ENCODE peak calls at places on chromosome 19, in seven cellular contexts. One of them, this sample, is unnamed.

GRCh38 chr19:54248016-54248601 is 5.5 kb upstream of the LILRA6 start:
- DNase-seq in RWPE1: no peak
- DNase-seq in CD8-positive, alpha-beta memory T cell: no peak
- DNase-seq in HS-5: no peak
- DNase-seq in ELF-1: no peak
- DNase-seq in activated CD4-positive, alpha-beta T cell treated with anti-CD3 and anti-CD28 coated beads, Interleukin-2, amount 50 U/mL, for 4 hours: no peak
- DNase-seq in heart left ventricle: no peak
- DNase-seq in this sample: no peak

GRCh38 chr19:23817519-23817918 is 58.8 kb upstream of the ZNF681 start:
- DNase-seq in HS-5: no peak
- DNase-seq in CD8-positive, alpha-beta memory T cell: peak
- DNase-seq in ELF-1: peak
- DNase-seq in activated CD4-positive, alpha-beta T cell treated with anti-CD3 and anti-CD28 coated beads, Interleukin-2, amount 50 U/mL, for 4 hours: peak
- DNase-seq in heart left ventricle: no peak
- DNase-seq in RWPE1: no peak
- DNase-seq in this sample: peak

GRCh38 chr19:45477713-45478453 is 10.1 kb downstream of the FOSB start:
- DNase-seq in HS-5: peak
- DNase-seq in heart left ventricle: no peak
- DNase-seq in activated CD4-positive, alpha-beta T cell treated with anti-CD3 and anti-CD28 coated beads, Interleukin-2, amount 50 U/mL, for 4 hours: no peak
- DNase-seq in ELF-1: no peak
- DNase-seq in CD8-positive, alpha-beta memory T cell: peak
- DNase-seq in RWPE1: peak
- DNase-seq in this sample: no peak

GRCh38 chr19:38032951-38033350 is 125.9 kb downstream of the SIPA1L3 start:
- DNase-seq in RWPE1: no peak
- DNase-seq in heart left ventricle: no peak
- DNase-seq in CD8-positive, alpha-beta memory T cell: no peak
- DNase-seq in HS-5: no peak
- DNase-seq in activated CD4-positive, alpha-beta T cell treated with anti-CD3 and anti-CD28 coated beads, Interleukin-2, amount 50 U/mL, for 4 hours: no peak
- DNase-seq in ELF-1: no peak
- DNase-seq in this sample: no peak

GRCh38 chr19:4375620-4376228 is 24.6 kb downstream of the SH3GL1 start:
- DNase-seq in CD8-positive, alpha-beta memory T cell: no peak
- DNase-seq in ELF-1: peak
- DNase-seq in heart left ventricle: no peak
- DNase-seq in RWPE1: no peak
- DNase-seq in activated CD4-positive, alpha-beta T cell treated with anti-CD3 and anti-CD28 coated beads, Interleukin-2, amount 50 U/mL, for 4 hours: no peak
- DNase-seq in HS-5: no peak
- DNase-seq in this sample: peak

GRCh38 chr19:55486971-55487883 is 1.0 kb upstream of the SSC5D start:
- DNase-seq in activated CD4-positive, alpha-beta T cell treated with anti-CD3 and anti-CD28 coated beads, Interleukin-2, amount 50 U/mL, for 4 hours: peak
- DNase-seq in HS-5: peak
- DNase-seq in CD8-positive, alpha-beta memory T cell: no peak
- DNase-seq in ELF-1: peak
- DNase-seq in heart left ventricle: peak
- DNase-seq in RWPE1: peak
- DNase-seq in this sample: no peak

GRCh38 chr19:29858000-29858596 is 46.3 kb downstream of the CCNE1 start:
- DNase-seq in heart left ventricle: no peak
- DNase-seq in CD8-positive, alpha-beta memory T cell: no peak
- DNase-seq in RWPE1: no peak
- DNase-seq in ELF-1: peak
- DNase-seq in HS-5: no peak
- DNase-seq in activated CD4-positive, alpha-beta T cell treated with anti-CD3 and anti-CD28 coated beads, Interleukin-2, amount 50 U/mL, for 4 hours: no peak
- DNase-seq in this sample: no peak

GRCh38 chr19:41377977-41378707 is 1.8 kb downstream of the TMEM91 start:
- DNase-seq in ELF-1: peak
- DNase-seq in CD8-positive, alpha-beta memory T cell: no peak
- DNase-seq in activated CD4-positive, alpha-beta T cell treated with anti-CD3 and anti-CD28 coated beads, Interleukin-2, amount 50 U/mL, for 4 hours: no peak
- DNase-seq in HS-5: no peak
- DNase-seq in heart left ventricle: no peak
- DNase-seq in RWPE1: no peak
- DNase-seq in this sample: no peak

GRCh38 chr19:7326105-7326877 is 22.4 kb upstream of the ARHGEF18 start:
- DNase-seq in ELF-1: peak
- DNase-seq in RWPE1: no peak
- DNase-seq in heart left ventricle: no peak
- DNase-seq in CD8-positive, alpha-beta memory T cell: peak
- DNase-seq in HS-5: no peak
- DNase-seq in activated CD4-positive, alpha-beta T cell treated with anti-CD3 and anti-CD28 coated beads, Interleukin-2, amount 50 U/mL, for 4 hours: peak
- DNase-seq in this sample: no peak

GRCh38 chr19:33772858-33773180 is 23.9 kb upstream of the KCTD15 start:
- DNase-seq in HS-5: no peak
- DNase-seq in CD8-positive, alpha-beta memory T cell: no peak
- DNase-seq in RWPE1: no peak
- DNase-seq in heart left ventricle: no peak
- DNase-seq in ELF-1: no peak
- DNase-seq in activated CD4-positive, alpha-beta T cell treated with anti-CD3 and anti-CD28 coated beads, Interleukin-2, amount 50 U/mL, for 4 hours: no peak
- DNase-seq in this sample: no peak

GRCh38 chr19:28066988-28067387 is 1146.0 kb downstream of the UQCRFS1 start:
- DNase-seq in activated CD4-positive, alpha-beta T cell treated with anti-CD3 and anti-CD28 coated beads, Interleukin-2, amount 50 U/mL, for 4 hours: no peak
- DNase-seq in RWPE1: no peak
- DNase-seq in heart left ventricle: no peak
- DNase-seq in HS-5: no peak
- DNase-seq in CD8-positive, alpha-beta memory T cell: no peak
- DNase-seq in ELF-1: no peak
- DNase-seq in this sample: no peak

GRCh38 chr19:18193388-18194207 is 580 bp downstream of the MPV17L2 start:
- DNase-seq in ELF-1: peak
- DNase-seq in heart left ventricle: no peak
- DNase-seq in activated CD4-positive, alpha-beta T cell treated with anti-CD3 and anti-CD28 coated beads, Interleukin-2, amount 50 U/mL, for 4 hours: no peak
- DNase-seq in HS-5: no peak
- DNase-seq in CD8-positive, alpha-beta memory T cell: no peak
- DNase-seq in RWPE1: no peak
- DNase-seq in this sample: no peak

GRCh38 chr19:29971648-29972047 is 29.6 kb downstream of the URI1 start:
- DNase-seq in CD8-positive, alpha-beta memory T cell: no peak
- DNase-seq in HS-5: no peak
- DNase-seq in RWPE1: no peak
- DNase-seq in ELF-1: no peak
- DNase-seq in activated CD4-positive, alpha-beta T cell treated with anti-CD3 and anti-CD28 coated beads, Interleukin-2, amount 50 U/mL, for 4 hours: no peak
- DNase-seq in heart left ventricle: no peak
- DNase-seq in this sample: no peak

GRCh38 chr19:12769689-12770088 is 5.7 kb downstream of the HOOK2 start:
- DNase-seq in ELF-1: peak
- DNase-seq in RWPE1: no peak
- DNase-seq in HS-5: no peak
- DNase-seq in CD8-positive, alpha-beta memory T cell: peak
- DNase-seq in heart left ventricle: no peak
- DNase-seq in activated CD4-positive, alpha-beta T cell treated with anti-CD3 and anti-CD28 coated beads, Interleukin-2, amount 50 U/mL, for 4 hours: peak
- DNase-seq in this sample: peak

GRCh38 chr19:42032428-42032827 is 37.6 kb downstream of the GRIK5 start:
- DNase-seq in RWPE1: no peak
- DNase-seq in CD8-positive, alpha-beta memory T cell: no peak
- DNase-seq in HS-5: no peak
- DNase-seq in heart left ventricle: peak
- DNase-seq in ELF-1: no peak
- DNase-seq in activated CD4-positive, alpha-beta T cell treated with anti-CD3 and anti-CD28 coated beads, Interleukin-2, amount 50 U/mL, for 4 hours: no peak
- DNase-seq in this sample: peak

GRCh38 chr19:10603084-10603872 is 16.2 kb upstream of the AP1M2 start:
- DNase-seq in CD8-positive, alpha-beta memory T cell: peak
- DNase-seq in heart left ventricle: peak
- DNase-seq in RWPE1: no peak
- DNase-seq in activated CD4-positive, alpha-beta T cell treated with anti-CD3 and anti-CD28 coated beads, Interleukin-2, amount 50 U/mL, for 4 hours: peak
- DNase-seq in HS-5: no peak
- DNase-seq in ELF-1: peak
- DNase-seq in this sample: no peak

GRCh38 chr19:44476559-44477408 is 23.5 kb downstream of the ZNF180 start:
- DNase-seq in CD8-positive, alpha-beta memory T cell: no peak
- DNase-seq in heart left ventricle: no peak
- DNase-seq in ELF-1: peak
- DNase-seq in HS-5: peak
- DNase-seq in RWPE1: no peak
- DNase-seq in activated CD4-positive, alpha-beta T cell treated with anti-CD3 and anti-CD28 coated beads, Interleukin-2, amount 50 U/mL, for 4 hours: no peak
- DNase-seq in this sample: no peak

GRCh38 chr19:12733369-12733896 is 1.1 kb downstream of the TRIR start:
- DNase-seq in heart left ventricle: no peak
- DNase-seq in ELF-1: peak
- DNase-seq in activated CD4-positive, alpha-beta T cell treated with anti-CD3 and anti-CD28 coated beads, Interleukin-2, amount 50 U/mL, for 4 hours: peak
- DNase-seq in CD8-positive, alpha-beta memory T cell: peak
- DNase-seq in RWPE1: peak
- DNase-seq in HS-5: no peak
- DNase-seq in this sample: peak

GRCh38 chr19:3188627-3189596 is 3.2 kb downstream of the NCLN start:
- DNase-seq in RWPE1: no peak
- DNase-seq in ELF-1: no peak
- DNase-seq in heart left ventricle: no peak
- DNase-seq in activated CD4-positive, alpha-beta T cell treated with anti-CD3 and anti-CD28 coated beads, Interleukin-2, amount 50 U/mL, for 4 hours: no peak
- DNase-seq in CD8-positive, alpha-beta memory T cell: no peak
- DNase-seq in HS-5: no peak
- DNase-seq in this sample: no peak

GRCh38 chr19:35302446-35302845 is 10.5 kb downstream of the MAG start:
- DNase-seq in HS-5: no peak
- DNase-seq in ELF-1: no peak
- DNase-seq in activated CD4-positive, alpha-beta T cell treated with anti-CD3 and anti-CD28 coated beads, Interleukin-2, amount 50 U/mL, for 4 hours: no peak
- DNase-seq in heart left ventricle: peak
- DNase-seq in CD8-positive, alpha-beta memory T cell: no peak
- DNase-seq in RWPE1: no peak
- DNase-seq in this sample: no peak

GRCh38 chr19:47270408-47270807 is 4.3 kb upstream of the INAFM1 start:
- DNase-seq in RWPE1: no peak
- DNase-seq in heart left ventricle: no peak
- DNase-seq in activated CD4-positive, alpha-beta T cell treated with anti-CD3 and anti-CD28 coated beads, Interleukin-2, amount 50 U/mL, for 4 hours: no peak
- DNase-seq in ELF-1: no peak
- DNase-seq in CD8-positive, alpha-beta memory T cell: no peak
- DNase-seq in HS-5: no peak
- DNase-seq in this sample: no peak

GRCh38 chr19:49119411-49120324 is at the start of gene PPFIA3:
- DNase-seq in CD8-positive, alpha-beta memory T cell: peak
- DNase-seq in HS-5: no peak
- DNase-seq in ELF-1: peak
- DNase-seq in activated CD4-positive, alpha-beta T cell treated with anti-CD3 and anti-CD28 coated beads, Interleukin-2, amount 50 U/mL, for 4 hours: no peak
- DNase-seq in RWPE1: no peak
- DNase-seq in heart left ventricle: peak
- DNase-seq in this sample: peak

GRCh38 chr19:15330801-15331418 is 1.4 kb downstream of the BRD4 start:
- DNase-seq in activated CD4-positive, alpha-beta T cell treated with anti-CD3 and anti-CD28 coated beads, Interleukin-2, amount 50 U/mL, for 4 hours: no peak
- DNase-seq in RWPE1: peak
- DNase-seq in ELF-1: peak
- DNase-seq in heart left ventricle: no peak
- DNase-seq in HS-5: peak
- DNase-seq in CD8-positive, alpha-beta memory T cell: no peak
- DNase-seq in this sample: no peak

GRCh38 chr19:49400034-49400433 is 12.0 kb downstream of the KASH5 start:
- DNase-seq in ELF-1: no peak
- DNase-seq in CD8-positive, alpha-beta memory T cell: peak
- DNase-seq in RWPE1: no peak
- DNase-seq in activated CD4-positive, alpha-beta T cell treated with anti-CD3 and anti-CD28 coated beads, Interleukin-2, amount 50 U/mL, for 4 hours: no peak
- DNase-seq in HS-5: no peak
- DNase-seq in heart left ventricle: no peak
- DNase-seq in this sample: no peak

This sample was measured in SHP77.